ENCODE peak calls at places on chromosomes 5 and 9, in eight cellular contexts. E is OCI-LY7, W is psoas muscle, Q is H1, A is PC-3, L is mucosa of descending colon, M is colonic mucosa, X is heart left ventricle. P is an unnamed sample. For H3K4me1, the result is how much of the 10 kb centered on the place peaks cover.

GRCh38 chr5:107805166-107805565 is 134.4 kb upstream of the EFNA5 start:
- DNase-seq in E (no peak), W (no peak), Q (no peak), A (no peak), L (no peak), M (no peak), X (no peak), P (no peak)

GRCh38 chr5:37815913-37816312 is 23.9 kb downstream of the GDNF start:
- DNase-seq in E (no peak), W (no peak), Q (no peak), A (no peak), L (no peak), M (no peak), X (no peak), P (no peak)

GRCh38 chr5:180803181-180804128 is 849 bp upstream of the MGAT1 start:
- DNase-seq in E (peak), W (peak), Q (no peak), A (no peak), L (peak), M (peak), X (peak), P (peak)

GRCh38 chr9:76887003-76887821 is 18.7 kb downstream of the PRUNE2 start:
- DNase-seq in E (no peak), W (no peak), Q (no peak), A (no peak), L (peak), M (no peak), X (no peak), P (no peak)

GRCh38 chr5:134139891-134140469 is 25.5 kb downstream of the TCF7 start:
- DNase-seq in E (no peak), W (no peak), Q (no peak), A (no peak), L (peak), M (no peak), X (no peak), P (no peak)

GRCh38 chr9:86503281-86503680 is 149.1 kb upstream of the TUT7 start:
- DNase-seq in E (no peak), W (no peak), Q (no peak), A (no peak), L (no peak), M (no peak), X (no peak), P (no peak)

GRCh38 chr9:8738953-8739352 is 939.4 kb upstream of the DMAC1 start:
- DNase-seq in E (no peak), W (no peak), Q (no peak), A (no peak), L (no peak), M (no peak), X (no peak), P (no peak)

GRCh38 chr9:13292782-13293181 is 13.3 kb upstream of the MPDZ start:
- DNase-seq in E (no peak), W (no peak), Q (no peak), A (no peak), L (no peak), M (no peak), X (no peak), P (no peak)

GRCh38 chr5:139759219-139759721 is 36.3 kb upstream of the PSD2 start:
- DNase-seq in E (no peak), W (peak), Q (no peak), A (no peak), L (no peak), M (no peak), X (no peak), P (no peak)

GRCh38 chr5:54514841-54515432 is 2.6 kb upstream of the SNX18 start:
- DNase-seq in E (no peak), W (no peak), Q (no peak), A (no peak), L (no peak), M (no peak), X (no peak), P (no peak)

GRCh38 chr5:157971466-157972324 is 112.8 kb upstream of the CLINT1 start:
- DNase-seq in E (no peak), W (no peak), Q (peak), A (no peak), L (no peak), M (no peak), X (no peak), P (no peak)

GRCh38 chr5:162282191-162282590 is 214.6 kb downstream of the GABRG2 start:
- DNase-seq in E (no peak), W (no peak), Q (no peak), A (no peak), L (no peak), M (no peak), X (no peak), P (no peak)

GRCh38 chr5:32223972-32224608 is 50.0 kb upstream of the GOLPH3 start:
- DNase-seq in E (no peak), W (no peak), Q (no peak), A (peak), L (no peak), M (no peak), X (no peak), P (no peak)

GRCh38 chr9:93151097-93151784 is 17.2 kb upstream of the NINJ1 start:
- DNase-seq in E (no peak), W (no peak), Q (no peak), A (no peak), L (no peak), M (no peak), X (no peak), P (no peak)

GRCh38 chr9:4423207-4423610 is 67.1 kb upstream of the SLC1A1 start:
- DNase-seq in E (no peak), W (no peak), Q (peak), A (no peak), L (no peak), M (no peak), X (no peak), P (no peak)

GRCh38 chr5:157516016-157516415 is 56.0 kb downstream of the NIPAL4 start:
- DNase-seq in E (no peak), W (peak), Q (no peak), A (peak), L (no peak), M (no peak), X (no peak), P (no peak)

GRCh38 chr5:178319541-178320041 is 87.0 kb upstream of the PHYKPL start:
- DNase-seq in E (no peak), W (no peak), Q (no peak), A (no peak), L (no peak), M (no peak), X (no peak), P (peak)

GRCh38 chr5:147756566-147756965 is 26.0 kb downstream of the JAKMIP2 start:
- DNase-seq in E (no peak), W (no peak), Q (no peak), A (no peak), L (peak), M (no peak), X (no peak), P (no peak)

GRCh38 chr5:29697786-29698414 is 1495.6 kb upstream of the CDH6 start:
- DNase-seq in E (no peak), W (no peak), Q (no peak), A (peak), L (no peak), M (no peak), X (no peak), P (no peak)

DNA sequence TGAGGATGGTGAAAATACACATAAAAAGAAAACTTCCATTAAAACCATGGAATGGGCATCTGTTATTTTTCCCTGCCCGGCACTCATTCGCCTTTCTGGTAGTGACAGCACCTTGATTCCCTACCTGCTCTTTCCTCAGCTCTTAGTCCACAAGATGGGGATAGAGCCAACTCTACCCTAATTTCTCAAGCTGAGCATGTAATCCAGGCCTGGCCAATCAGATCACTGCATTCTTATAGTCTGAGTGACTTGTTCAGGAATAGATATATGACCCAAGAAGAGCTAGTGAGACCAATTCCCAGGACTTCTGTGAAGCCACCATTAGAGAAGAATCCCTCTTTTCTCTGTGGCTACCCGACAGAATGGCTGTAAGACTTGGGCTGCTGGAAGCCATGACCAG is 58.1 kb downstream of the TSSK1B start:
- DNase-seq in E (no peak), W (no peak), Q (no peak), A (no peak), L (no peak), M (no peak), X (no peak), P (no peak)
- TF ChIP-seq CTCF in E (no peak), W (no peak), Q (no peak), A (no peak), L (no peak), M (no peak), X (no peak), P (no peak)

DNA sequence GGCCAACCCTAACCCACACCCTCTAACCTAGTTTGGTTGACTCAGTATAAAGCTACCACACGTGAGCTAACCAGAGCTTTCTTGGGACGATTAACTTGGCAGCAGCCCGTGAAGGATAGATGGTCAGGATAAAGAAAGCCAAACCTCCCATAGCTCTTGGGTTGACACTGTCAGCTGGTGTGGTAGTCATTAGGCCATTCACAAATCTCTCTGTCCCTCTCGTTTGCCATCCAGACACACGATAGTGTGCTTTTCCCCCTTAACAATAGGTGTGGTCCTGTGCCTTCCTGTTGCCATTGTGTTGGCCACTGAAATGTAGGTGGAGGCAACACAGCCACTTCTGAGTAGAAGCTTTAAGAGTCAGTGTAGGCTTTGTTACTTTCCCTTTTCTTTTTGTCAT is 11.8 kb downstream of the OR13J1 start:
- DNase-seq in E (no peak), W (no peak), Q (peak), A (no peak), L (no peak), M (no peak), X (no peak), P (no peak)
- H3K4me1 ChIP-seq in E (under half), W (under half), Q (under half), A (under half), L (under half), M (under half), X (under half), P (under half)

DNA sequence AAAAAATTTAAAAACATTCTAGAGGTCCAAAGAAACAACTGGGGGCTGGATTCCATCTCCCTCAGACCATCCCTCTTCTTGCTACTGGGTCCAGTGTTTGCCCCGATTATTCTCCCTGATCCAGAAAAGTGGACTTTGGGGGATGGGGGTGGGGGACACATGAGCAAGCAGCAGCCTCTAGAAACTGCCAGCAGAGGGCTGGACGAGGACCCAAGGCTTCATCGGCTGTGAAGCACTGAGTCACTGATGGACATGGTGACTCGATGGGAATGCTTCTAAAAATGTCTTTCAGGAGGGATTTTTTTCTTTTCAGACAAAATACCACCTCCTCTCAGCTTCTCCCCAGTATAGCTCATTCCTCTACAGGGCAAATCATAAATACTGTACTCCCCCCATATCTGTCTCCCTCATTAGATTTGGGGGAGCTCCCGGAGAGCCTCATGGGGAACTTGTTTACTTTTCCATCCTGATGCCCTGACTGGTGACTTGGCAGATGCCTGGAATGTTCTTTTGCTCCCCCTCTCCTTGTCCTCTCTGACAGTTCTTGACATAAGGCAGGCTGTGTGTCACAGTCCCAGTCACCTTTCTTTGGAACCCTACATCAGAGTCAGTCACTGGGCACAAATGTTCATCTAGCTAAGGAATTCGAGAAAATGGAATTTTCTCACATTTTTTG is 67.2 kb upstream of the STC2 start:
- DNase-seq in E (no peak), W (no peak), Q (no peak), A (peak), L (no peak), M (no peak), X (no peak), P (no peak)
- TF ChIP-seq CTCF in E (no peak), W (no peak), Q (peak), A (peak), L (no peak), M (no peak), X (peak), P (peak)

DNA sequence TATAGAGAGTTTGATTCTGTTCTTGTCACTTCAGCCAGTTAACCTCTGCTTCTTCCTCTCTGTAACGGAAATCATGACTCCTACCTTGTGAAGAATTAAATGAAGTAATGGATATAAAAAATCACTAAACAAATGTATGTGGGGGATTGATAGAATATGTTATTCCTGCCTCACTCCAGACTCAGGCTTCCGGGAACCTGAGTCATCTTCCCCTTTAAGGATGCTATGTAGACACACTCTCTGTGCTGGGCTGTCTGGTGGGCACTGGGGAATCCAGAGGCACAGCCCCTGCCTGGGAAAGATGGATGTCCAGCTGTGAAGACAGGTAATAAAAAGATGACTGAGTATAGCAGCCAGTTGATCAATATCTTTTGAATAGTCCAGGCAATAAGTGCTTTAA is 77.4 kb downstream of the ZNF618 start:
- DNase-seq in E (no peak), W (no peak), Q (no peak), A (no peak), L (no peak), M (no peak), X (no peak), P (no peak)
- H3K4me1 ChIP-seq in E (under half), W (under half), Q (under half), A (under half), L (under half), M (under half), X (under half), P (under half)

DNA sequence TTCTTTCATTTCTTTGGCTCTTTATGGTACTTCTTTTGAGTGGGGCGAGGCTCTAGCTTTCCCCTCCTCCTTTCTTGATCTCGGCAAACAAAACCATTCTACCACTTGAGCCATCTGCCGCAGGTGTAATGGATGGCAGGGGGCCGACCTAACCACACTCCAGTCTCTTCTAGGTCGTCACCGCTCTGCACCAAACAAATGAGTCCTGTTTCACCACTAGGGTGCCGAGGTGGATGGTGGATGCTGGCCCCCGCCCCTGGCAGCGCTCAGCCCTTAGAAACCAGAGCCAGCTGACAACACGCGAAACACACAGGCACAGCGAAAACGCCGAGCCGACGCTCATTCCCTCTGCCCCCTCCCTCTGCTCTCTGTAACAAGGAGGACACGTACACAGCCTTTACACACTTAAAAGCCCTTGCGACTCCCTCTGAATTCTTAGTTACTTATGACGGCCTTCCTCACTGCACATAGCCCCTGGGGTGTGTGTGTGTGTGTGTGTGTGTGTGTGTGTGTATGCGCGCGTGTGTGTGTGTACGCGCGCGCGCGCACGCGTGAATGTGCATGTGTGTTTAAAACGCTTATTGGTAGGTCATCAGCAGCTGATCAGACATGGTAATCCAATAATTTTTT is 199.4 kb downstream of the MEF2C start:
- DNase-seq in E (no peak), W (no peak), Q (peak), A (peak), L (no peak), M (no peak), X (no peak), P (no peak)
- TF ChIP-seq CTCF in E (peak), W (no peak), Q (peak), A (peak), L (no peak), M (no peak), X (no peak), P (no peak)

GRCh38 chr5:43019615-43020293 is 20.4 kb downstream of the ANXA2R start:
- DNase-seq in E (peak), W (peak), Q (no peak), A (peak), L (peak), M (peak), X (peak), P (peak)

GRCh38 chr5:43020294-43020711 is 19.8 kb downstream of the ANXA2R start:
- DNase-seq in E (peak), W (no peak), Q (no peak), A (no peak), L (peak), M (peak), X (no peak), P (no peak)

GRCh38 chr5:43017438-43017820 is 22.7 kb downstream of the ANXA2R start:
- DNase-seq in E (peak), W (peak), Q (no peak), A (peak), L (peak), M (peak), X (peak), P (peak)

GRCh38 chr5:43016217-43016779 is 23.8 kb downstream of the ANXA2R start:
- DNase-seq in E (no peak), W (no peak), Q (no peak), A (no peak), L (no peak), M (no peak), X (no peak), P (no peak)

DNA sequence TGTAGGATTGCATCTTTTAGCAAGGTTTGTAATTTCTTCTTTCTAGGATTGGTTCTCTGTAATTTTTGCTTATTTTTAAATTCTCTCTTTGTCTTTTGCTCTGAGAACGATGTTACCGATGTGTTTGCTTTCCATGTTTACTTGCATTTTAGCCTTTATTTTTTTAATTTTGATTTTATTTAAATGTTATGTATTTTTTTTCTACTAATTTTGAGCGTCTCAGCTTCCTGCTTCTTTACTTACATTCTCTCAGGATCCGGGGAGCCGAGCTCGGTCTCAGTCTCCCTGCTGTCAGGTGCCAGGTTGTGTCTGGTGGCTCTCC is 20.9 kb downstream of the ANXA2R start:
- DNase-seq in E (no peak), W (no peak), Q (no peak), A (peak), L (no peak), M (no peak), X (no peak), P (no peak)
- H3K4me1 ChIP-seq in E (under half), W (under half), Q (under half), A (under half), L (under half), M (under half), X (under half), P (under half)

DNA sequence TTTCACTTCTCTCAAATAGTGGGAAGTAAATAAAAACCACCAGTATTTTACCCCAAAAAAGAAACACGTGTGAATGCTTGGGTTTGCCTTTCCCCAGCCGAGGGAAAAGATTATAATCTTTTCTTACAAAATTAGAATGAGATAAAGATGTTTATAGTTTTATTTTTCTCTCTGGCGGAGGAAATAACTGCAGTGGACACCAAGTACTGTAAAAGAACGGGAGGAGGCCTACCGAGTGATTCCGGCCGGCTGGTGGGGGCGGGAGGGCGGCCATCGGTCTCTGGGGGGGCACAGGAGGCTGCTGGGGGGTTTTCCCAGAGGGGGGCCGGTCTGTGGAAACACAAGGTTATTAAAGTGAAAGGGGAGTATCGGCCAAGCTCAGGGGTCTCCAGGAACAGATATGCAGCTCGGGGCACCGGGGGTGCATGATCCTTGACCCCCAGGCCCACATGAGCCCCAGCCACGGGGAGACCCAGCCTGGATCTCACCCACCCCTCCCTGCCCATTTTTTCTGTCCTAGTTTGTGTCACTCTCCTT is 29.4 kb downstream of the LCP2 start:
- DNase-seq in E (no peak), W (no peak), Q (no peak), A (no peak), L (no peak), M (no peak), X (no peak), P (no peak)
- TF ChIP-seq CTCF in E (peak), W (no peak), Q (no peak), A (no peak), L (no peak), M (no peak), X (no peak), P (no peak)

GRCh38 chr5:14445581-14446290 is 135.9 kb upstream of the OTULINL start:
- DNase-seq in E (no peak), W (no peak), Q (no peak), A (no peak), L (no peak), M (no peak), X (no peak), P (no peak)
- H3K4me1 ChIP-seq in E (under half), W (under half), Q (under half), A (under half), L (under half), M (under half), X (half or more), P (half or more)

P was measured in heart right ventricle.